ENCODE peak calls at places on chromosomes 11 and 22, in eight cellular contexts. N is GM23248, C is heart left ventricle, V is IMR-90, G is psoas muscle, M is endodermal cell, S is stomach, U is suprapubic skin. I is an unnamed sample. For H3K4me1, the result is how much of the 10 kb centered on the place peaks cover.

GRCh38 chr11:63961608-63962412 is 12.6 kb upstream of the COX8A start:
- DNase-seq in N (peak), C (no peak), V (peak), G (peak), M (peak), S (peak), U (no peak), I (no peak)

GRCh38 chr11:1706634-1707400 is 9.8 kb downstream of the KRTAP5-6 start:
- DNase-seq in N (peak), C (peak), V (no peak), G (peak), M (peak), S (no peak), U (no peak), I (peak)

GRCh38 chr11:111548542-111548941 is 8.0 kb downstream of the LAYN start:
- DNase-seq in N (no peak), C (no peak), V (peak), G (no peak), M (no peak), S (no peak), U (no peak), I (no peak)

GRCh38 chr22:42400811-42401547 is 31.2 kb downstream of the NFAM1 start:
- DNase-seq in N (no peak), C (no peak), V (no peak), G (no peak), M (no peak), S (no peak), U (no peak), I (no peak)

GRCh38 chr11:36953986-36954385 is 355.9 kb upstream of the RAG2 start:
- DNase-seq in N (peak), C (no peak), V (no peak), G (no peak), M (no peak), S (no peak), U (no peak), I (no peak)

GRCh38 chr11:112267188-112267591 is 6.5 kb upstream of the PLET1 start:
- DNase-seq in N (no peak), C (no peak), V (no peak), G (no peak), M (no peak), S (no peak), U (no peak), I (no peak)

GRCh38 chr11:71500601-71501021 is 26.5 kb upstream of the KRTAP5-7 start:
- DNase-seq in N (no peak), C (peak), V (no peak), G (no peak), M (no peak), S (peak), U (no peak), I (no peak)

GRCh38 chr11:130602700-130603584 is 154.5 kb downstream of the ADAMTS15 start:
- DNase-seq in N (no peak), C (no peak), V (no peak), G (no peak), M (peak), S (no peak), U (no peak), I (no peak)

GRCh38 chr11:117970400-117971024 is 15.7 kb upstream of the IL10RA start:
- DNase-seq in N (no peak), C (no peak), V (no peak), G (no peak), M (no peak), S (no peak), U (no peak), I (peak)

DNA sequence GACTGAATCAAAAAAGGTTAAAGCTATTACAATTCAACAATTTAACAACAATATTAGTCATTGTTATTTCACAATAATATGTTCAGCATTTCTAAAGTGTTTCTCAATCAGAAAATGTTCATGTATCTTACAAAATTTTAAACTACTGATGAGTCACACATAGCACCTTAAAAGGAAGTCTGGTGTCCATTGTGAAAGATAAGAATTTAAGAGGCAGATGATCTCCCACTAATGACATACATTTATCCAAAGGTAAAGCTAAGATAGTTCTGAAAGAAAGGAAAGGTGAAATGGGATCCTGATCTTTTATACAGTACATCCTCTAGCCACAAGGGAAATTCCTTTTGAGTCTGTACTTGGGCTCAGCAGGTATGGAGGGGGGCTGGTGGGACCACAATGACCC is 79.6 kb downstream of the MAML2 start:
- DNase-seq in N (peak), C (no peak), V (peak), G (no peak), M (no peak), S (no peak), U (no peak), I (no peak)
- H3K4me1 ChIP-seq in N (half or more), C (under half), V (under half), G (under half), M (under half), S (half or more), U (half or more), I (half or more)

DNA sequence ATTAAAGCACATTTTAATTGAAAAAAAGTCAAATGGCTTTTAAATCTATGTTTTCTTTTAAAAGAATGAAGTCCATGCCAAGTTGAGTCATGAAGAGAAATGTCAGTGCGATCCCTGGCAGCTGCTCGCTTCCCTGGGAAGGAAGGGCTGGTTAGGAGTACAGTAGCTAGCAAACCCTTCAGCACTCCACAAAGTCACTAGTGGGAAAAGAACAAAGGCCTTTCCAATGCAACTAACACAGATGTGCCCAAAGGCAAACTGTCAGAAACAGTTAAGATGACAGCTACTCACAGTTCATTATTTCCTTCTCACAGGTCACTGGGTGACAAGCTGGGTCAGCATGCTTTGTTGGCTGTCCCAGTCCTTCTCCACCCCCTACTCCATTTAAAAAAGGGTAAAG is 308.7 kb downstream of the DCDC1 start:
- DNase-seq in N (peak), C (no peak), V (peak), G (no peak), M (no peak), S (no peak), U (no peak), I (no peak)
- H3K4me1 ChIP-seq in N (under half), C (under half), V (under half), G (under half), M (under half), S (under half), U (under half), I (under half)

DNA sequence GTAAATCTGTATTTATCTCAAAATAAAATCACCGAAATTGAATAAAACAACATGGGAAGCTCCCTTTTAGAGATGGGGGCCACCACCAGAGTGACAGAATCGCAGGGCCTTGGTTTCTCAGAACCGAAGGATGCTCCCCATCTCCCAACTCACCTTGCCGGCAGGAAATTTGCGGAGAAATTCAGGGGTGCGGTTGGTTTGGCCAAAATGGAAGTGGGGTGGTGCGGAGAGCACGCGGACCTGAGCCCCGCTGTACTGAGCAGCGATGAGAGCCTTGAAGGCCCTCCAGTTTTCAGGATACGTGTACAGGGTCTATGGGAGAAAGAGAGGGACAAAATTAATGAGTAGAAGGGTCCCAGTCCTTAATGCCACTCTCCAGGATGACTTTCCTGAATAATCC is 1.3 kb downstream of the EEF1G start:
- DNase-seq in N (no peak), C (no peak), V (no peak), G (peak), M (no peak), S (no peak), U (peak), I (no peak)
- H3K4me1 ChIP-seq in N (under half), C (under half), V (under half), G (half or more), M (under half), S (half or more), U (half or more), I (under half)

GRCh38 chr11:128496249-128496648 is 91.1 kb downstream of the ETS1 start:
- DNase-seq in N (no peak), C (no peak), V (no peak), G (no peak), M (no peak), S (no peak), U (no peak), I (no peak)
- H3K4me1 ChIP-seq in N (half or more), C (half or more), V (under half), G (half or more), M (under half), S (half or more), U (half or more), I (half or more)

GRCh38 chr11:69884751-69885150 is 65.5 kb upstream of the FGF3 start:
- DNase-seq in N (no peak), C (no peak), V (no peak), G (no peak), M (no peak), S (no peak), U (no peak), I (no peak)

GRCh38 chr11:69882270-69882608 is 63.0 kb upstream of the FGF3 start:
- DNase-seq in N (no peak), C (no peak), V (no peak), G (no peak), M (no peak), S (no peak), U (peak), I (no peak)

GRCh38 chr11:69881467-69882269 is 62.5 kb upstream of the FGF3 start:
- DNase-seq in N (no peak), C (peak), V (no peak), G (no peak), M (peak), S (no peak), U (peak), I (no peak)

GRCh38 chr11:69883292-69884255 is 64.4 kb upstream of the FGF3 start:
- DNase-seq in N (no peak), C (peak), V (no peak), G (no peak), M (peak), S (no peak), U (peak), I (no peak)

DNA sequence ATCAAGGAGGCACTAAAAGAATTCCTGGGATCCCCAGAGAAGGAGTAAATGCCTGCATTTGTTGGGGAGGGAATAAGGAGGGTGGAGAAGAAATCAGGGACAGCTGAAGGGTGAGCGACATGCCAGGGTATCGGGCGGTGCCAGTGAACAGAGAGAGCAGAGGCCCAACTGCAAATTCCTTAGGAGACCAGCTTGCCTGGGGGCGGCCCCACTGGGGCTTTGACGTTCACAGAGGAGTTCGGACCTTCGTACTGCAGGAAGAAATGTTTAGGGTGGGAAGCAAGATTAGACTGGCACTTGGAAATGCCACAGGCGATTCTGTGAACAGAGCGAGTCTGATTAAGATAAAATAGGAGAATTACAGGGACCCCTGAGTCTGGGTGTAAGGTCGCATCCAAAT is 65.1 kb upstream of the FGF3 start:
- DNase-seq in N (no peak), C (no peak), V (no peak), G (no peak), M (no peak), S (no peak), U (no peak), I (no peak)
- H3K4me1 ChIP-seq in N (under half), C (under half), V (under half), G (under half), M (under half), S (under half), U (under half), I (under half)

DNA sequence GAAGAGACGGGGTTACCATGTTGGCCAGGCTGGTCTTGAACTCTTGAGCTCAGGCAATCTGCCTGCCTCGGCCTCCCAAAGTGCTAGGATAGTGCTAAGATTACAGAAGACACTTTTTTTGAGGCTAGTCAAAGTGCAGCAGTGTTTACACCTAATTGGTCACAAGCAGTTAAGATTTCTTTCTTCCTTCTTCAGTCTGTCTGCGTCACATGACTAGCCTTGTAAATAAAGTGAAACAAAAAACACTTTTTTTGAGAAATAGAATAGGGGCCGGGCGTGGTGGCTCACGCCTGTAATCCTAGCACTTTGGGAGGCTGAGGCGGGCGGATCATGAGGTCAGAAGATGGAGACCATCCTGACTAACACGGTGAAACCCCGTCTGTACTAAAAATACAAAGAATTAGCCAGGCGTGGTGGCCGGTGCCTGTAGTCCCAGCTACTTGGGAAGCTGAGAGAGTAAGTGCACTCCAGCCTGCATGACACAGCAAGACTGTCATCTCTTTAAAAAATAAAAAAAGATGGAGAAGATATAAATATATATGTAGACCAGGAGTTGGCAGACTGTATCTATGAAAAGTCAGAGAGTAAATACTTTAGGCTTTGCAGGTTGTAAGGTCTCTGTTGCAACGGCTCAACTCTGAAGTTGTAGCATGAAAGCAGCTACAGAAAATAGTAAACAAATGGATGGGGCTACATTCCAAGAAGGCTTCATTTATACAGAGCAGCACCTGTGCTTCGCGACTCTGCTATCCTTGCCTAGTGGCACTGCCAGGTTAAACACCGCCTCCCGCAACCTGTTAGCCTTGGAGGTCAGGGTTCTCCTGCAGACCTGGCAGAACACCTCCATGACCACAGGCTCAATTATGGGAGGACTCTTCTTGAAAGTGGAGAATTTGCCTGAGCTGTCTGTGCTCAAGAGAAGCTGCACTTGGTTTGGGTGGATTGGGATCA is 55.8 kb downstream of the PPP6R2 start:
- DNase-seq in N (no peak), C (no peak), V (no peak), G (no peak), M (no peak), S (peak), U (no peak), I (no peak)
- H3K4me1 ChIP-seq in N (under half), C (under half), V (under half), G (under half), M (under half), S (half or more), U (under half), I (under half)

GRCh38 chr22:19996694-19997384 is 19.8 kb downstream of the ARVCF start:
- DNase-seq in N (no peak), C (peak), V (no peak), G (peak), M (no peak), S (no peak), U (peak), I (no peak)
- H3K4me1 ChIP-seq in N (under half), C (under half), V (under half), G (under half), M (under half), S (under half), U (under half), I (under half)

GRCh38 chr22:24310969-24311368 is 40.3 kb downstream of the SPECC1L start:
- DNase-seq in N (no peak), C (no peak), V (no peak), G (no peak), M (no peak), S (no peak), U (no peak), I (no peak)

GRCh38 chr22:24319451-24319850 is 48.8 kb downstream of the SPECC1L start:
- DNase-seq in N (no peak), C (no peak), V (peak), G (no peak), M (no peak), S (no peak), U (no peak), I (no peak)

GRCh38 chr22:24315367-24315781 is 44.7 kb downstream of the SPECC1L start:
- DNase-seq in N (no peak), C (no peak), V (peak), G (no peak), M (no peak), S (no peak), U (no peak), I (no peak)
- H3K4me1 ChIP-seq in N (under half), C (under half), V (under half), G (under half), M (under half), S (under half), U (under half), I (under half)

DNA sequence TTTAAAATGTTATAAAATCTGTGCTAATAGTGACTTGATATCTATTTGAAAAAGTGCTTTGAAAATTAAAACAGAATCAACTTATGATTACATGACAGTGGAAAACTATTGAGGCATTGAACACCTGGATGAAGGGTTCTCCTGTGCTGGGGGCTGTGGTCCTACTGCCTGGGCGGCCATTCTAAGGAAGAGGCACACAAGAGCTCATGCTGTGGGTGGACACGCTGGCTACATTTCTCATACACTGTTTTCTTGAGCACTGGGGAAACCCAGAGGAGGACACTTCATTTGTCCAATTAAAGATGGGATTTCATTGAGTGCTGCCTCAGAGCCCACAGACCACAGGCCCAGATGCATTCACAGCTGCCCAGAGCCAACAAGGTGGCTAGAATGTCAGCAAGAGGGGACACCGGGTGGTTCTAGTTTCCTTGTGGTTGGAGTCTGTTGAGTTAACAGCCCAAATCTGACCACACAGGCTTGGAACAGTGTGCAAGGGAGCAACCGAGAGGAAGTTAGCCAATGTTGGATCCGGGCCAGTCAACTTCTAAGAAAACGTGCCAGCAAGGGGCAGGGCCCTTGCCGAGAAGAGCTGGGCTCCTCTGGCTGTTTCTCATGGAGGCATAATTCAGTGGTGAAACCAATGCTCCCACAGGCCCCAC is 35.1 kb upstream of the SORL1 start:
- DNase-seq in N (peak), C (peak), V (peak), G (peak), M (no peak), S (peak), U (peak), I (peak)
- H3K4me1 ChIP-seq in N (under half), C (under half), V (under half), G (under half), M (under half), S (under half), U (under half), I (half or more)

GRCh38 chr11:44564653-44565007 is 833 bp upstream of the CD82 start:
- DNase-seq in N (peak), C (peak), V (peak), G (peak), M (peak), S (peak), U (peak), I (no peak)
- H3K4me1 ChIP-seq in N (under half), C (under half), V (under half), G (under half), M (under half), S (half or more), U (half or more), I (under half)